ENCODE peak calls at places on chromosome 9, in five cellular contexts. F is A549; X is heart right ventricle; B is PC-3; C is CD8-positive, alpha-beta T cell. G is an unnamed sample.

GRCh38 chr9:81595887-81596558 is 93.3 kb downstream of the TLE1 start:
- DNase-seq in X (no peak), B (no peak), F (no peak), C (no peak), G (no peak)

GRCh38 chr9:12141422-12141821 is 551.8 kb upstream of the TYRP1 start:
- DNase-seq in C (no peak), X (no peak), B (no peak), F (no peak), G (no peak)

GRCh38 chr9:118515947-118516346 is 811.7 kb downstream of the TLR4 start:
- DNase-seq in X (no peak), F (no peak), B (no peak), C (no peak), G (no peak)

GRCh38 chr9:17928228-17928627 is 349.4 kb downstream of the SH3GL2 start:
- DNase-seq in C (no peak), B (no peak), F (no peak), X (no peak), G (no peak)

GRCh38 chr9:108254236-108254635 is 601.5 kb downstream of the ACTL7B start:
- DNase-seq in C (no peak), X (no peak), B (no peak), F (no peak), G (no peak)

GRCh38 chr9:74519419-74519818 is 22.3 kb downstream of the RORB start:
- DNase-seq in B (no peak), C (no peak), X (no peak), F (no peak), G (no peak)

GRCh38 chr9:124011460-124012301 is at the start of gene LHX2:
- DNase-seq in B (peak), C (no peak), F (peak), X (peak), G (no peak)

GRCh38 chr9:95004452-95005275 is 278.2 kb downstream of the AOPEP start:
- DNase-seq in F (peak), C (peak), X (peak), B (peak), G (no peak)

GRCh38 chr9:69542942-69543704 is 129.0 kb downstream of the APBA1 start:
- DNase-seq in C (no peak), X (no peak), B (no peak), F (no peak), G (no peak)

GRCh38 chr9:134328841-134329575 is 2.8 kb downstream of the RXRA start:
- DNase-seq in X (peak), F (no peak), B (no peak), C (no peak), G (no peak)

GRCh38 chr9:129343697-129344375 is 165.8 kb upstream of the IER5L start:
- DNase-seq in F (peak), C (no peak), X (no peak), B (no peak), G (no peak)

GRCh38 chr9:85339337-85339736 is 402.4 kb downstream of the AGTPBP1 start:
- DNase-seq in B (no peak), C (no peak), X (no peak), F (no peak), G (no peak)

GRCh38 chr9:108184941-108185340 is 670.8 kb downstream of the ACTL7B start:
- DNase-seq in F (no peak), B (peak), C (no peak), X (no peak), G (peak)

GRCh38 chr9:130150779-130151381 is 21.3 kb upstream of the NCS1 start:
- DNase-seq in F (peak), C (no peak), B (peak), X (no peak), G (no peak)

GRCh38 chr9:29830815-29831214 is 2257.5 kb upstream of the C9orf72 start:
- DNase-seq in X (no peak), C (no peak), B (peak), F (peak), G (no peak)

GRCh38 chr9:114551750-114552685 is 35.6 kb upstream of the ATP6V1G1 start:
- DNase-seq in F (peak), B (peak), C (no peak), X (peak), G (peak)

GRCh38 chr9:99166149-99166548 is 55.6 kb downstream of the ALG2 start:
- DNase-seq in X (no peak), C (no peak), F (no peak), B (no peak), G (no peak)

GRCh38 chr9:101878734-101879133 is 140.3 kb upstream of the GRIN3A start:
- DNase-seq in F (no peak), X (no peak), C (no peak), B (no peak), G (no peak)

GRCh38 chr9:10438955-10439354 is 173.8 kb downstream of the PTPRD start:
- DNase-seq in X (no peak), C (no peak), B (no peak), F (no peak), G (no peak)

GRCh38 chr9:98328770-98329169 is 73.3 kb upstream of the TBC1D2 start:
- DNase-seq in X (no peak), C (no peak), B (no peak), F (no peak), G (no peak)

GRCh38 chr9:129962889-129963703 is 79.9 kb downstream of the FNBP1 start:
- DNase-seq in X (peak), F (no peak), B (peak), C (peak), G (no peak)

GRCh38 chr9:74951725-74952151 is 974 bp downstream of the C9orf40 start:
- DNase-seq in C (peak), F (peak), X (peak), B (peak), G (no peak)

GRCh38 chr9:70600479-70600878 is 186.0 kb upstream of the KLF9 start:
- DNase-seq in C (no peak), F (no peak), B (no peak), X (peak), G (no peak)

GRCh38 chr9:89484475-89485404 is 13.2 kb downstream of the SEMA4D start:
- DNase-seq in C (no peak), F (no peak), B (no peak), X (no peak), G (no peak)

GRCh38 chr9:134331186-134332025 is 5.2 kb downstream of the RXRA start:
- DNase-seq in F (no peak), X (no peak), C (no peak), B (no peak), G (no peak)

GRCh38 chr9:4987996-4988421 is 2.9 kb downstream of the JAK2 start:
- DNase-seq in C (peak), X (peak), F (peak), B (peak), G (no peak)

GRCh38 chr9:125608488-125609224 is 98.4 kb downstream of the MAPKAP1 start:
- DNase-seq in X (no peak), F (no peak), C (no peak), B (no peak), G (no peak)

GRCh38 chr9:137296214-137297059 is 5.6 kb downstream of the NRARP start:
- DNase-seq in X (peak), C (no peak), F (peak), B (no peak), G (no peak)

GRCh38 chr9:118563677-118564076 is 805.6 kb downstream of the BRINP1 start:
- DNase-seq in F (no peak), B (no peak), X (no peak), C (no peak), G (peak)

GRCh38 chr9:76687861-76688374 is 76.3 kb upstream of the PCA3 start:
- DNase-seq in X (no peak), B (peak), F (peak), C (no peak), G (peak)

GRCh38 chr9:114283551-114284111 is 39.3 kb upstream of the ORM1 start:
- DNase-seq in C (no peak), B (no peak), X (no peak), F (no peak), G (no peak)

GRCh38 chr9:132116583-132116982 is 36.9 kb upstream of the MED27 start:
- DNase-seq in X (no peak), C (no peak), B (no peak), F (no peak), G (no peak)

DNA sequence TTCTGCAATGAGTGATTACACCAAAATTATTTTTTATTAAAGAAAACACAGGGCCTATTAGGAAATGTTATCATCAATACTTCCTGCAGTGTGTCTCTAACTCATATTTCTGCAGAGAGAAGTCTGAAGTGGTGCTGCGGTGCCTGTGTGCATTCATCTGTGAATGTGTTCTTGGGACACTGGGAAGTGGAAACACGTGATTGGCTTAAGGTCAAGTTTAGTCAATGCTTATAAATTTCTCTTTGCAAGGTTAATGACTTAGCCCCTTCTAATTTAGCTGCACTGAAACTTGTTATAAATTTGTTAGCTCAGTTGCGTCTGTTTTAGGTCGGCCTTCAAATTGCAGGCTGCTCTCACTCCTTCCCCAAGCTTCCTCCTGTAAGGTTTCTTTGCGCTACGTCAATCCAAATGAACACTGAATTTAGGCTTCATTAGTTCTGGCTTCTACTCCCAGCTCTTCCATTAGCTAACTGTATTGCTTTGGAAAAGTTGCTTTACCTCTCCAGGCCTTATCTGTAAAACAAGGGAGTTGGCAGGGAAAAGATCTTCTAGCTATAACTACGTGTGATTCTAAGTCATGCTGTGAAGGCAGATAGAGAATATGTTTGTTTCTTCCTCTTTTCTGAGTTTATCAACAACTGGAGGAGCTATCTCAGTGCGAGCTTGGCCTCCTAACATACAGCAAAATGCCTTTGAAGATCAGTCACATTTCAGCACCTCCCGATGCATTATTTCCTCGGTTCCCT is 341.9 kb downstream of the NFIB start:
- DNase-seq in B (no peak), C (no peak), X (no peak), F (no peak), G (no peak)
- H3K27ac ChIP-seq in B (no peak), C (no peak), X (peak), F (no peak), G (no peak)

GRCh38 chr9:37921168-37921510 is 17.2 kb upstream of the SLC25A51 start:
- DNase-seq in F (no peak), X (no peak), C (no peak), B (no peak), G (no peak)

GRCh38 chr9:37919956-37920335 is 16.0 kb upstream of the SLC25A51 start:
- DNase-seq in C (no peak), X (no peak), F (no peak), B (no peak), G (no peak)

GRCh38 chr9:37921546-37922300 is 17.8 kb upstream of the SLC25A51 start:
- DNase-seq in B (no peak), C (no peak), X (no peak), F (no peak), G (no peak)

GRCh38 chr9:37919166-37919955 is 15.4 kb upstream of the SLC25A51 start:
- DNase-seq in X (no peak), C (no peak), F (no peak), B (no peak), G (no peak)

GRCh38 chr9:37920471-37921167 is 16.7 kb upstream of the SLC25A51 start:
- DNase-seq in X (no peak), C (no peak), B (no peak), F (peak), G (no peak)
- H3K27ac ChIP-seq in X (no peak), C (no peak), B (no peak), F (no peak), G (no peak)

DNA sequence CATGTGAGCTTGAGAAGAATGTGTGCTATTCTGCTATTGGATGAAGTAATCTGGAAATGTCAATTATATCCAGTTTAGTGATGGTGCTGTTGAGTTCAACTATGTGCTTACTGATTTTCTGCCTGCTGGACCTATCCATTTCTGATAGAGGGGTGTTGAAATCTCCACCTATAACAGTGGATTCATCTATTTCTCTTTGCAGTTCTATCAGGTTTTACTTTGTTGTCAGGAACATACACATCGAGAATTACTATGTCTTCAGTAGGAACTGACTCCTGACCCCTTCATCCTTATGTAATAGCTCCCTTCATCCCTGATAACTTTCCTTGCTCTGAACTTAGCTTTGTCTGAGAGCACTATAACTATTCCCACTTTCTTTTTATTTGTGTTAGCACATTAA is 16.7 kb upstream of the CDC14B start:
- DNase-seq in F (no peak), C (no peak), B (no peak), X (no peak), G (no peak)
- H3K27ac ChIP-seq in F (no peak), C (no peak), B (no peak), X (no peak), G (no peak)

GRCh38 chr9:26243722-26244121 is 565.5 kb upstream of the TUSC1 start:
- DNase-seq in B (peak), C (no peak), F (peak), X (no peak), G (no peak)
- H3K27ac ChIP-seq in B (peak), C (no peak), F (peak), X (no peak), G (no peak)

GRCh38 chr9:534886-535285 is 306.6 kb upstream of the DMRT1 start:
- DNase-seq in B (peak), C (no peak), F (no peak), X (peak), G (no peak)
- H3K27ac ChIP-seq in B (peak), C (no peak), F (no peak), X (peak), G (peak)

GRCh38 chr9:15670246-15670645 is 117.4 kb downstream of the CCDC171 start:
- DNase-seq in X (no peak), F (no peak), C (no peak), B (no peak), G (no peak)
- H3K27ac ChIP-seq in X (no peak), F (no peak), C (no peak), B (no peak), G (no peak)

DNA sequence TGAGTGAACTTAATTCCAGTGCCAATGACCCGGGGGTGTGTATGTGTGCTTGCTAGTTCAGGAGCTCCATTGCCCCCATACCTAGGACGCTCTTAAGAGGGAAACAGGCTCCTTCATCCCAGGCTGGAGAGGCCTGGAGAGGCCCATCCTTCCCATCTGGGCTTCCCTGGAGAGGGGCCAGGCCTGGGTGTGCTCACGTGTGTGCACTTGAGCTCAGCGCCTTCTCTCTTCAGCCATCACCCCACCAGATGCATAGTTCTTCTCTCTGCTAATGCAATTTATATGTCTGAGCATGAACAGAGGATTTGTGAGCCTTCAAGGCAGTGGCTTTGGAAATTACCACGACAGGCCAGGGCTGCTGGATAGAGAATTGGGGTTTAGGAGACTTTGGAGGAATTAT is 48.6 kb upstream of the SHB start:
- DNase-seq in C (no peak), F (no peak), X (no peak), B (no peak), G (no peak)
- H3K27ac ChIP-seq in C (no peak), F (no peak), X (no peak), B (no peak), G (no peak)

DNA sequence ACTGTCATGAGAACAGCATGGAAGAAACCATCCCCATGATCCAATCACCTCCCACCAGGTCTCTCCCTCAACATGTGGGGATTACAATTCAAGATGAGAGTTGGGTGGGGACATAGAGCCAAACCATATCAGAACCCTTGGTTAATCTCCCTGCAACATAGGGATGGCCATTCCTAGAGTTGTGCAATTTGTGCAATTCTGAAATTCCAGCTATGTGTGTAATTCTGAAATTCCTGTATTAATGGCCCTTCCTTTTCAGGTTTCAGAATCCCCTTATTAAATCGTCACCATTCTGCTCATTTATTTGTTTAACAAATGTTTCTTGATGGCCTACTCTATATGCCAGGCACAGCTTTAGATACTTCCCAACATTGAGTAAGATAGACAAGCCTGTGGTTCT is 282.6 kb downstream of the SMARCA2 start:
- DNase-seq in F (no peak), C (no peak), X (no peak), B (no peak), G (no peak)
- H3K27ac ChIP-seq in F (no peak), C (no peak), X (no peak), B (no peak), G (no peak)

GRCh38 chr9:120392245-120392644 is 187.7 kb downstream of the CDK5RAP2 start:
- DNase-seq in X (no peak), F (no peak), B (no peak), C (no peak), G (no peak)

GRCh38 chr9:120392711-120393110 is 187.3 kb downstream of the CDK5RAP2 start:
- DNase-seq in C (no peak), X (no peak), B (no peak), F (no peak), G (no peak)

GRCh38 chr9:120395374-120395773 is 184.6 kb downstream of the CDK5RAP2 start:
- DNase-seq in C (no peak), X (no peak), F (no peak), B (no peak), G (no peak)

GRCh38 chr9:120393386-120394057 is 186.4 kb downstream of the CDK5RAP2 start:
- DNase-seq in X (no peak), B (peak), C (no peak), F (no peak), G (no peak)

DNA sequence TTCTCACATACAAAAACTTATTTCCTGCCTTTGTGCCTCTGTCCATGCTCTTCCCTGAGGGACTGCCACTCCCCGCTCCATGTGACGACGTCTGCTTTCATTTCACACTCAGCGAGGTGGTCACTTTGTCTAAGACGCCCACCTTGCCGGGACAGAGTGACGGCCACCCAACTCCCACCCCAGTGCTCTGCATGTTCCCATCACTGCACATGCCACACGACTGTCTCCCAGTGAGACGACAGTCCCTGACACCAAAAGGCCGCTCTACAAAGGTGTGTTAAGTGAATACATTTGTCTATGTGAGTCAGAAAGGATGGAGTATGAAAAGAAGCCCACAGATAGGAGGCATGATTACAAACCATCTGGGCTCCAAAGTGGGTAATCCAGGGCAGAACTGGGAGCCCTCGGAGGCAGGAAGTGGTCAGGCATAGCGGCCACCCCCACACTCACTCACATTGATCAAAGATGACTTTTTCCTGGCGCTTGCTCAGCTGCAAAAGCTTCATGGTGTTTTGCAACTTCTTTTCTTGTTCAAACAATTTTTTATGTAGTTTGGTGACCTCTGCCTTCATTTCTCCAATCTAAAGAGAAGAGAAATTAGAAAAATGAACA is 185.8 kb downstream of the CDK5RAP2 start:
- DNase-seq in C (no peak), F (no peak), X (no peak), B (peak), G (peak)
- H3K27ac ChIP-seq in C (no peak), F (no peak), X (no peak), B (peak), G (peak)

DNA sequence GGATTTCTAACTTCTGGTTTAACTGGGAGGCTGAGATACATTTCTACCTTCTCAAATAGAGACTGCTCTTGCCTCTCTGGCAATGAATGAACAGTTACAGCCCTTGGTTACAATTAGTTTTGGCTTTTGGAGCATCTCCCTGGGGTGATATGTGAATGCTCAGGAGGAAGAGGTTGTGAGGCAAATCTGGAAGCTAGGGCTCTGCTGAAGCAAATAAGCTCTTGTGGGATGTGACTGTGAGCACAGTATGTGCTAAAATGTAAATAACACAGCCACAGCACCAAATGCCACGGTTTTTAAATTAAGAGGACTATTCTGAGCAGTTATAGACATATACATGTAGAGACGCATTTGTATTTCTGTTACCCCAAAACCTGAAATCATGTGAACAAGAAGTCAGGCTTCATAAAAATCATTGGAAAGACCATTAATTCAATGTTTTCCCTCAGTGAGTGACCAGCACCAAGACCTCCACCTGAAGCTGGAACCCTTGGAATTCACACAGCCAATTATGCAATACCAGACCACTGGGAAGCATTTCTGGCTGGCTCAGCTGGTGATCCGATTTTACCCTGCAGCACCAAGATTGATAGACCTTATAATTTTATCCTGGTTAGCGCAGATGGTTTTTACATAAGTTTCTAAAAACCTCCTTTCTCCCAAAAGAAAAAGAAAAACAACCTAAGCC is 3.0 kb upstream of the SLC44A1 start:
- DNase-seq in X (no peak), F (no peak), B (no peak), C (no peak), G (no peak)
- H3K27ac ChIP-seq in X (peak), F (no peak), B (no peak), C (no peak), G (no peak)